ENCODE peak calls at places on chromosomes 16 and 17, in seven cellular contexts. D is fibroblast of lung, M is GM23248, F is GM23338, B is OCI-LY7, X is HCT116, C is H9. W is an unnamed sample.

GRCh38 chr17:78883090-78883532 is 19.9 kb downstream of the CEP295NL start:
- DNase-seq in D (peak), M (peak), F (no peak), B (no peak), X (peak), C (no peak), W (no peak)

GRCh38 chr17:43578699-43579569 is 32.8 kb upstream of the ETV4 start:
- DNase-seq in D (peak), M (peak), F (peak), B (peak), X (no peak), C (peak), W (peak)

GRCh38 chr16:88742896-88743605 is 36.7 kb downstream of the CTU2 start:
- DNase-seq in D (no peak), M (no peak), F (no peak), B (peak), X (no peak), C (no peak), W (no peak)

GRCh38 chr17:75654176-75654575 is 12.8 kb downstream of the RECQL5 start:
- DNase-seq in D (peak), M (peak), F (no peak), B (no peak), X (no peak), C (no peak), W (no peak)

GRCh38 chr17:28897769-28898259 is 281 bp upstream of the FLOT2 start:
- DNase-seq in D (no peak), M (no peak), F (no peak), B (no peak), X (no peak), C (no peak), W (no peak)

GRCh38 chr17:53722407-53722806 is 100.3 kb upstream of the KIF2B start:
- DNase-seq in D (peak), M (peak), F (no peak), B (no peak), X (no peak), C (no peak), W (no peak)

GRCh38 chr16:2154533-2155090 is 970 bp upstream of the TRAF7 start:
- DNase-seq in D (peak), M (peak), F (peak), B (peak), X (no peak), C (no peak), W (no peak)

GRCh38 chr16:74775255-74775654 is 635 bp upstream of the FA2H start:
- DNase-seq in D (no peak), M (no peak), F (no peak), B (no peak), X (no peak), C (no peak), W (no peak)

GRCh38 chr17:78476973-78477372 is 98.5 kb downstream of the PGS1 start:
- DNase-seq in D (no peak), M (no peak), F (no peak), B (no peak), X (no peak), C (no peak), W (no peak)

GRCh38 chr17:77687921-77688320 is 270.6 kb upstream of the TNRC6C start:
- DNase-seq in D (no peak), M (no peak), F (no peak), B (no peak), X (no peak), C (peak), W (no peak)

GRCh38 chr16:19969284-19969683 is 84.6 kb upstream of the GPRC5B start:
- DNase-seq in D (no peak), M (no peak), F (no peak), B (no peak), X (no peak), C (peak), W (no peak)

GRCh38 chr17:75345514-75346167 is 56.4 kb upstream of the SLC25A19 start:
- DNase-seq in D (no peak), M (no peak), F (peak), B (peak), X (no peak), C (peak), W (peak)

GRCh38 chr16:24508614-24509013 is 30.8 kb upstream of the RBBP6 start:
- DNase-seq in D (peak), M (peak), F (no peak), B (no peak), X (no peak), C (no peak), W (no peak)

GRCh38 chr17:75513667-75514052 is 1.7 kb downstream of the CASKIN2 start:
- DNase-seq in D (no peak), M (no peak), F (no peak), B (no peak), X (no peak), C (no peak), W (no peak)

GRCh38 chr16:8549843-8550412 is 40.4 kb downstream of the TMEM114 start:
- DNase-seq in D (no peak), M (no peak), F (no peak), B (no peak), X (no peak), C (no peak), W (no peak)

GRCh38 chr16:27221576-27222498 is 18.5 kb downstream of the KDM8 start:
- DNase-seq in D (peak), M (peak), F (no peak), B (no peak), X (no peak), C (no peak), W (no peak)

GRCh38 chr17:1413281-1413791 is 13.3 kb upstream of the YWHAE start:
- DNase-seq in D (peak), M (peak), F (no peak), B (no peak), X (no peak), C (no peak), W (no peak)

GRCh38 chr17:76909971-76910760 is 42.0 kb downstream of the MGAT5B start:
- DNase-seq in D (peak), M (peak), F (peak), B (peak), X (peak), C (peak), W (peak)

GRCh38 chr17:9937164-9937835 is 32.2 kb upstream of the RCVRN start:
- DNase-seq in D (peak), M (peak), F (no peak), B (no peak), X (no peak), C (no peak), W (no peak)

GRCh38 chr17:50114849-50115357 is 15.1 kb downstream of the SAMD14 start:
- DNase-seq in D (peak), M (peak), F (peak), B (peak), X (peak), C (peak), W (peak)

GRCh38 chr16:47565454-47565853 is 104.3 kb downstream of the PHKB start:
- DNase-seq in D (peak), M (peak), F (no peak), B (no peak), X (no peak), C (no peak), W (no peak)

GRCh38 chr17:395974-396373 is 43.4 kb upstream of the RPH3AL start:
- DNase-seq in D (no peak), M (no peak), F (no peak), B (no peak), X (no peak), C (no peak), W (no peak)

GRCh38 chr17:74812109-74812864 is 36.1 kb upstream of the NAT9 start:
- DNase-seq in D (no peak), M (no peak), F (no peak), B (no peak), X (no peak), C (no peak), W (peak)

GRCh38 chr16:4682616-4683254 is 10.6 kb upstream of the NUDT16L1 start:
- DNase-seq in D (peak), M (peak), F (peak), B (no peak), X (no peak), C (peak), W (peak)

GRCh38 chr17:16415031-16415924 is at the start of gene TRPV2:
- DNase-seq in D (no peak), M (no peak), F (peak), B (peak), X (no peak), C (peak), W (peak)

GRCh38 chr17:38809828-38810227 is 10.5 kb upstream of the PIP4K2B start:
- DNase-seq in D (no peak), M (no peak), F (no peak), B (no peak), X (no peak), C (no peak), W (no peak)

GRCh38 chr17:72926171-72926570 is 166.3 kb downstream of the SLC39A11 start:
- DNase-seq in D (no peak), M (no peak), F (no peak), B (no peak), X (no peak), C (no peak), W (no peak)

GRCh38 chr17:59534583-59534982 is 30.8 kb upstream of the DHX40 start:
- DNase-seq in D (no peak), M (peak), F (peak), B (peak), X (peak), C (no peak), W (peak)

GRCh38 chr16:58960484-58960883 is 226.4 kb upstream of the GOT2 start:
- DNase-seq in D (no peak), M (no peak), F (peak), B (no peak), X (no peak), C (peak), W (peak)
- H2AFZ ChIP-seq in D (no peak), M (no peak), F (no peak), B (no peak), X (no peak), C (no peak), W (no peak)

GRCh38 chr17:34644941-34645550 is 65.7 kb downstream of the TMEM132E start:
- DNase-seq in D (no peak), M (no peak), F (no peak), B (no peak), X (no peak), C (no peak), W (no peak)

GRCh38 chr17:34650361-34650760 is 71.0 kb downstream of the TMEM132E start:
- DNase-seq in D (no peak), M (no peak), F (no peak), B (no peak), X (no peak), C (no peak), W (no peak)

GRCh38 chr17:34651267-34651955 is 72.0 kb downstream of the TMEM132E start:
- DNase-seq in D (no peak), M (no peak), F (no peak), B (no peak), X (no peak), C (no peak), W (no peak)

GRCh38 chr17:34645636-34646035 is 66.3 kb downstream of the TMEM132E start:
- DNase-seq in D (no peak), M (no peak), F (no peak), B (no peak), X (no peak), C (no peak), W (no peak)

DNA sequence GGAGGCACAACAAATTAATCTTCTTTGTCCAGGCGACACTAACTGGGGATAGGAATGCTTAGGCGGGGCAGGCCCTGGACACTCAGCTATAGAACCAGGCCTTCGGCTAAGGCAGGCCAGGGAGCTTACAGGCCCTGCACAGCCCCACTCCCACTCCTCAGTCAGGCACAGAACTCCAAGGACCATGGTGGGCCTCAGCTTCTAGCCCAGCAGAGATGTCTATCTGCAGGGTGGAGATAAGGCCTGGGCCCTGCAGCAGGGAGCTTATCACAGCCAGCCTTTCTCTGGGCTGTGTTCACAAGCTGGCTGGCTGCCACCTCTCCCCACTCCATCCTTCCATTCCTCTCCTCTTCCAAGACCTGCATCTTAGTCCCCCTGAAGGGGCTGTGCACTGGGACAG is 68.1 kb downstream of the TMEM132E start:
- DNase-seq in D (no peak), M (no peak), F (no peak), B (no peak), X (no peak), C (no peak), W (no peak)
- H2AFZ ChIP-seq in D (no peak), M (no peak), F (no peak), B (no peak), X (no peak), C (no peak), W (no peak)

DNA sequence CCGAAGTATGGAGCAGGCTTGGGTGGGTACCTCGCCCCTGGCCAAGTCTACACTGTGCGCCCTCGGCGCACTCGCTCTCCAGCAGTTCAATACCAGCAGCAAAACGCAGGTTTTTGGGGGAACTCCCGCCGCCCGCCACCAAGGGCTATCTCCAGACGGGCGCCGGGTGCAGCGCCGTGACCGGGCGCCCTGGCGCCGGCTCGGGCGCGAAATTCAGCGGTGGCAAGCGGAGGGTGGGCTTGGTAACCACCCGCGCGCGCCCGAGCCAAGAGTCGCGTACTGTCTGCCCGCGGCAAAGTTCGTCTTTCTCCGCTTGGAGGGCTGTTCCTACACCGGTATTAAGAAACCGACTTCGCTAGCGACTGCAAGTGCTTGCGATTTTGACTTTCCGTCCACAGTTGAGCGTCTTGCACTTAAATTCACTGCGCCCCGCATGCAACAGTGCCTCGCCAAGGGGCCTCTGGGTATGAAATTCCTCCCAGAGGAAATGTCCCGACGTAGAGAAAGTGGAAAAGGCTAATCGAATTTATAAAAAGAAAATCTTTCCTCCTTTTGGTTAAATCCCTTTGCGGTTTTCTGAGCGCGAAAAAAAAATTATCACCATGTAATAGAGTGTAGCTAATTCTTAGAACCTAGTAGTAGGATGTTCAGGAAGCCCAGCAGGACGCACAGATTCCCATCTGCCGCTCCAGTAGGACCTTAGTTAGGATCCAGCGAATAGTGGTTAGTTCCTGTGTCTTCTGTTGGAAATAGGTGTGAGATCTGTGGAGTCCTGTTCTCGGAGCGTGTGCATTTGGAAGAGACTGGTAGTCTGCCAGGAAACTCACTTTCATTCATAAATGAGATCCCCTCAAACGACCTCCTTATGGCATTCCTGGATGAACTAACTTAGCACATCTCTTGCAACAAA is 5.1 kb upstream of the SALL1 start:
- DNase-seq in D (peak), M (peak), F (peak), B (no peak), X (no peak), C (no peak), W (peak)
- H2AFZ ChIP-seq in D (no peak), M (peak), F (peak), B (no peak), X (no peak), C (no peak), W (peak)

GRCh38 chr16:58336332-58337089 is 41.7 kb upstream of the PRSS54 start:
- DNase-seq in D (peak), M (peak), F (peak), B (peak), X (peak), C (peak), W (peak)
- H2AFZ ChIP-seq in D (peak), M (peak), F (peak), B (peak), X (peak), C (no peak), W (peak)

DNA sequence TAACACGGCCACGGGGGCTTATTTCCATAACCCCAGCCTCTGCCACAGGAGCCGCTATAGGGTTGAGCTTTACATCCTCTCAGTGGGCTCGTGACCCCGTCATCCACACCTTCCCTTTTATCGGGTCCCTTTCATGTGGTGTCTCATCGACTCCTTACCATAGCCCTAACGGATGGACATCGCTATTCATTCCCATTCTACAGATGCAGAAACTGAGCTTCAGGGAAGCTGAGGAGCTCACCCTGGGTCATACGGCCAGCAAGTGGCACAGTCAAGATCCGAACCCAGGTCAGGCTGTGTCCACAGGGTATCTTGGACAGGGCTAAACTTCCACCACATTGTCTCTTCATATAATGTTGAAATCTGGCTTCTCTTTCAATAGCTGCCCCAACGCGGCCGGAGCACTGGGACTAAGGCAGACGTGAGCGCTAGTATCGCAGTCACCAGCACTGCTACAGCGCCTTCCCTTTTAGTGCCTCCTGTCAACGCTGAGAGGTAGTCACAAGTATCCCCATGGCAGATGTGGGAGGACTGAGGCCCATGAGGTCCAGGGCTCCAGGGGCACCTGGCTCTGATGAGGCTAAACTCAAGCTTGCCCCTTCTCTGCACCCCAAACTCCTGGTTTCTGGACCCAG is 50.8 kb downstream of the SOCS1 start:
- DNase-seq in D (no peak), M (no peak), F (no peak), B (no peak), X (no peak), C (no peak), W (no peak)
- H2AFZ ChIP-seq in D (no peak), M (no peak), F (no peak), B (no peak), X (no peak), C (no peak), W (no peak)

DNA sequence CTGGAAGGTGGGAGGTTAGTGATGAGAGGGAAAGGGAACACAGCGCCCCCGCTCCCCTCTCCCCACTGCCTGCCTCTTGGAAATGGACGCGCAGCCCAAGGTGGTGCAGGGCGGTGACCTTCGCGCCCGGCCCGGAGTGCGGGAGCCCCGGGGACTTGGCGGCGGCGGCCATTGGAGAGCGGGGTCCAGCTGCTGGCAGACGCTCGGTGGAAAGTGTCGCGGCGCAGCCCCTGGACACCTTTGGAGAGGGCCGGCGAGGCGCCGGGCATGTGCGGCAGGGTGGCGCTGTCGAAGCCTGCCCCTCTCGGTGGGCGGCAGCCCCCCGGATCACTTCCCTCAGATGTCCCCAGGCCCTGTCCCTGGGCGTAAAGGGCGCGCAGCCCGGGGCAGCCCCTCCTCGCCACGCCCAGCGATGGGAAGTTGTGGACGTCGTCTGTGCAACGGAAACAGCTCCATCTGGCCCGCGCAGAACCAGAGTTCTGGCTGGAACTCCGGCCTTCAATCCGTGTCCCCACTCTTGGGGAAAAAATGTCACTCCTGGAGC is 16.7 kb downstream of the SALL1 start:
- DNase-seq in D (no peak), M (peak), F (peak), B (no peak), X (no peak), C (peak), W (peak)
- H2AFZ ChIP-seq in D (no peak), M (peak), F (peak), B (no peak), X (no peak), C (no peak), W (no peak)

DNA sequence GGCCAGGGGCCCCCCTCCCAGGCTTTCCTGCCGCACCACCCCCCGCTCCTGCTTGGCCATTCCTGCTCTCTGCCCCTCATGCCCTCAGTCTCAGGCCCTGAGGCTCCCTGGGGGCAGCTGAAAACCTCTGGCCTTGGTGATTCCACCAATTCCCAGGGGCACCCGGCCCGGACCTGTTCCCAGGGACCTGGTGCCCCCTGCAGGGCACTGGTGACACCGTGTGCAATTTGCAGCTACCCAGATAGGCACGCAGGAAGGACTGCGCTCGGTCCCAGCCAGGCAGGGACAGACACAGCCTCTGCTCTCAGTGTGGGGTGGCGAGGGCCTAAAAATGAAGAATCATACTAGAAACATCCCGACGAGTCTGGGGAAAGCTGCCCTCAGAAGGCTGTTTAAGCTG is 13.4 kb downstream of the WFDC1 start:
- DNase-seq in D (peak), M (peak), F (peak), B (peak), X (peak), C (peak), W (peak)
- H2AFZ ChIP-seq in D (no peak), M (no peak), F (no peak), B (no peak), X (no peak), C (no peak), W (no peak)

GRCh38 chr17:32819035-32819434 is 57.9 kb downstream of the MYO1D start:
- DNase-seq in D (peak), M (peak), F (no peak), B (no peak), X (no peak), C (no peak), W (no peak)
- H2AFZ ChIP-seq in D (peak), M (peak), F (no peak), B (no peak), X (no peak), C (no peak), W (no peak)

DNA sequence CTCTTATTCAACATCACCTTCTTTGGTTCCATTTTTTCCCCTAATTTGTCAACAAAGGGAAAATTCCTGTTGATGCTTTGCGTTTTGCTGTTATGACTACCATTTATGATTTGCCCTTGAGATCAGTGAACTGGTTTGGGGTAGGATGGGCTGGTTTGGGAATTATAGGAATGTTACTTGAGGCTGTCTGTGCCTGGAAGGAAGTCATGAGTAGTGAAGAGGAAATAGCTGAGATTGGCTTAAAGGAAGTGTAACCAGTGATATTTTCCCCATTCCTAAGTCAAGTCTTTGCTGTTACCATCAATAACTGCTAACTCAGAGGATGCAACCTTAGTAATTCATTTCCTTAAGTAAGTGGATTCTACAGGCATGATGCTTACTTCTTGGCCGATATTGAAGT is 179.2 kb downstream of the MAP2K6 start:
- DNase-seq in D (no peak), M (no peak), F (no peak), B (no peak), X (no peak), C (no peak), W (no peak)
- H2AFZ ChIP-seq in D (no peak), M (peak), F (no peak), B (no peak), X (no peak), C (no peak), W (no peak)

GRCh38 chr16:648071-648785 is 937 bp upstream of the WDR90 start:
- DNase-seq in D (no peak), M (peak), F (peak), B (peak), X (no peak), C (peak), W (peak)
- H2AFZ ChIP-seq in D (no peak), M (peak), F (peak), B (peak), X (no peak), C (no peak), W (no peak)

W was measured in neural progenitor cell.